ENCODE peak calls at places on chromosomes 13 and 19, in eight cellular contexts. Q is uterus; P is germinal center; I is NCI-H2107; K is EH; Y is non-pigmented ciliary epithelial cell; G is activated T-helper 1 cell treated with anti-CD3 and anti-CD28 coated beads, Interleukin-12 subunit alpha, Interleukin-12 subunit beta, Interleukin-2, Interleukin-4 antibody, amounts not matched to agents 30 ng/mL and 10 ng/mL and 1 ng/mL, durations not matched to agents 14 hours and 24 hours and 36 hours; O is T-helper 1 cell. J is an unnamed sample.

GRCh38 chr13:36098080-36098479 is 33.1 kb downstream of the DCLK1 start:
- DNase-seq in Q (no peak), P (no peak), I (no peak), K (no peak), Y (no peak), G (no peak), O (no peak), J (no peak)

GRCh38 chr13:112831801-112832200 is 137.2 kb upstream of the MCF2L start:
- DNase-seq in Q (no peak), P (no peak), I (no peak), K (no peak), Y (no peak), G (no peak), O (no peak), J (no peak)

GRCh38 chr13:30510091-30510490 is 44.4 kb upstream of the HMGB1 start:
- DNase-seq in Q (no peak), P (no peak), I (no peak), K (no peak), Y (no peak), G (no peak), O (no peak), J (no peak)

GRCh38 chr19:35462476-35462953 is 14.5 kb downstream of the FFAR2 start:
- DNase-seq in Q (no peak), P (peak), I (no peak), K (peak), Y (no peak), G (peak), O (peak), J (no peak)

GRCh38 chr13:101623469-101624209 is 171.2 kb downstream of the ITGBL1 start:
- DNase-seq in Q (no peak), P (no peak), I (no peak), K (peak), Y (no peak), G (no peak), O (no peak), J (no peak)

GRCh38 chr19:13633109-13633508 is 126.8 kb upstream of the CACNA1A start:
- DNase-seq in Q (no peak), P (no peak), I (peak), K (peak), Y (no peak), G (no peak), O (no peak), J (no peak)

GRCh38 chr19:1249990-1250298 is 1.6 kb downstream of the MIDN start:
- DNase-seq in Q (no peak), P (no peak), I (no peak), K (no peak), Y (no peak), G (no peak), O (no peak), J (no peak)

GRCh38 chr19:58399903-58400637 is 4.6 kb downstream of the RNF225 start:
- DNase-seq in Q (no peak), P (no peak), I (no peak), K (no peak), Y (no peak), G (no peak), O (no peak), J (no peak)

GRCh38 chr13:19173752-19174151 is 7.9 kb downstream of the TUBA3C start:
- DNase-seq in Q (no peak), P (no peak), I (no peak), K (no peak), Y (no peak), G (no peak), O (no peak), J (no peak)

GRCh38 chr13:47726394-47726793 is 274.7 kb downstream of the SUCLA2 start:
- DNase-seq in Q (no peak), P (no peak), I (no peak), K (no peak), Y (no peak), G (no peak), O (no peak), J (no peak)

GRCh38 chr13:110706570-110707378 is 858 bp upstream of the CARS2 start:
- DNase-seq in Q (no peak), P (no peak), I (no peak), K (no peak), Y (no peak), G (no peak), O (no peak), J (no peak)

GRCh38 chr19:17121736-17122293 is 46.2 kb downstream of the MYO9B start:
- DNase-seq in Q (no peak), P (no peak), I (no peak), K (peak), Y (no peak), G (peak), O (peak), J (no peak)

GRCh38 chr13:26213982-26214381 is 8.1 kb downstream of the RNF6 start:
- DNase-seq in Q (no peak), P (no peak), I (no peak), K (no peak), Y (no peak), G (no peak), O (no peak), J (no peak)

GRCh38 chr19:28394705-28395104 is 818.2 kb downstream of the UQCRFS1 start:
- DNase-seq in Q (no peak), P (no peak), I (no peak), K (no peak), Y (no peak), G (no peak), O (no peak), J (no peak)

GRCh38 chr13:114319441-114319871 is 5.2 kb downstream of the CHAMP1 start:
- DNase-seq in Q (no peak), P (no peak), I (no peak), K (peak), Y (peak), G (no peak), O (no peak), J (no peak)

GRCh38 chr19:1584500-1585242 is 8.0 kb downstream of the MBD3 start:
- DNase-seq in Q (no peak), P (no peak), I (no peak), K (no peak), Y (no peak), G (no peak), O (no peak), J (no peak)

GRCh38 chr19:3671680-3672574 is 28.3 kb downstream of the PIP5K1C start:
- DNase-seq in Q (peak), P (no peak), I (no peak), K (peak), Y (no peak), G (no peak), O (peak), J (no peak)

GRCh38 chr13:23087884-23088283 is 92.9 kb upstream of the SGCG start:
- DNase-seq in Q (no peak), P (no peak), I (no peak), K (peak), Y (no peak), G (no peak), O (peak), J (peak)

GRCh38 chr19:49645592-49645991 is 3.6 kb downstream of the SCAF1 start:
- DNase-seq in Q (no peak), P (no peak), I (no peak), K (no peak), Y (no peak), G (no peak), O (no peak), J (no peak)

GRCh38 chr19:22619932-22620331 is 14.2 kb upstream of the ZNF492 start:
- DNase-seq in Q (no peak), P (no peak), I (no peak), K (no peak), Y (no peak), G (no peak), O (no peak), J (no peak)

GRCh38 chr19:49363265-49364082 is at the start of gene DKKL1:
- DNase-seq in Q (peak), P (peak), I (no peak), K (peak), Y (peak), G (peak), O (peak), J (peak)

GRCh38 chr13:97214921-97215320 is 7.2 kb upstream of the MBNL2 start:
- DNase-seq in Q (no peak), P (no peak), I (no peak), K (no peak), Y (no peak), G (no peak), O (no peak), J (no peak)

GRCh38 chr13:112616586-112617381 is 28.8 kb upstream of the TUBGCP3 start:
- DNase-seq in Q (no peak), P (peak), I (no peak), K (peak), Y (no peak), G (no peak), O (peak), J (no peak)